ENCODE peak calls at places on chromosomes 3 and 15, in five cellular contexts. A, V, N, Q and D are unnamed samples.
A peak's percentile ranks its signal among the peaks of the same experiment; 100 is the strongest.

GRCh38 chr15:51168700-51169099 is 74.0 kb upstream of the TNFAIP8L3 start:
- DNase-seq in A (no peak), V (no peak), N (no peak), Q (no peak), D (no peak)

GRCh38 chr15:59794229-59794886 is 105.2 kb upstream of the BNIP2 start:
- DNase-seq in A (no peak), V (no peak), N (no peak), Q (peak; percentile 37), D (no peak)

GRCh38 chr3:119891944-119892721 is 110.2 kb downstream of the NR1I2 start:
- DNase-seq in A (no peak), V (peak; percentile 30), N (peak; percentile 49), Q (peak; percentile 56), D (peak; percentile 18)

GRCh38 chr3:18633002-18633401 is 207.9 kb upstream of the SATB1 start:
- DNase-seq in A (no peak), V (no peak), N (no peak), Q (no peak), D (no peak)

GRCh38 chr3:147383617-147384016 is 22.7 kb downstream of the ZIC4 start:
- DNase-seq in A (no peak), V (no peak), N (no peak), Q (no peak), D (no peak)

GRCh38 chr3:161253711-161254110 is 32.6 kb downstream of the NMD3 start:
- DNase-seq in A (no peak), V (no peak), N (no peak), Q (no peak), D (no peak)

GRCh38 chr3:45035441-45036301 is 9.6 kb downstream of the CLEC3B start:
- DNase-seq in A (peak; percentile 71), V (peak; percentile 32), N (peak; percentile 53), Q (no peak), D (peak; percentile 46)

GRCh38 chr3:189708375-189708774 is 77.2 kb downstream of the TP63 start:
- DNase-seq in A (no peak), V (no peak), N (no peak), Q (no peak), D (no peak)

GRCh38 chr15:67244966-67245478 is 9.4 kb downstream of the AAGAB start:
- DNase-seq in A (no peak), V (no peak), N (no peak), Q (no peak), D (no peak)

GRCh38 chr15:40274350-40275274 is 8.3 kb downstream of the ANKRD63 start:
- DNase-seq in A (peak; percentile 90), V (peak; percentile 79), N (peak; percentile 94), Q (peak; percentile 60), D (peak; percentile 77)

GRCh38 chr3:174483254-174483653 is 375.9 kb upstream of the NAALADL2 start:
- DNase-seq in A (no peak), V (no peak), N (no peak), Q (no peak), D (no peak)

GRCh38 chr3:117706037-117706436 is 996.5 kb downstream of the TUSC7 start:
- DNase-seq in A (no peak), V (no peak), N (no peak), Q (peak; percentile 21), D (no peak)

GRCh38 chr3:178036745-178037144 is 499.5 kb upstream of the KCNMB2 start:
- DNase-seq in A (no peak), V (no peak), N (no peak), Q (no peak), D (no peak)

GRCh38 chr15:55681631-55682030 is 61.3 kb downstream of the PRTG start:
- DNase-seq in A (no peak), V (no peak), N (no peak), Q (no peak), D (no peak)

GRCh38 chr3:134376786-134377431 is 2.7 kb upstream of the AMOTL2 start:
- DNase-seq in A (peak; percentile 54), V (no peak), N (no peak), Q (no peak), D (no peak)

GRCh38 chr15:81176291-81176893 is 20.3 kb upstream of the IL16 start:
- DNase-seq in A (no peak), V (peak; percentile 81), N (no peak), Q (no peak), D (peak; percentile 62)

GRCh38 chr3:8529197-8529637 is 27.6 kb downstream of the LMCD1 start:
- DNase-seq in A (no peak), V (peak; percentile 56), N (no peak), Q (no peak), D (peak; percentile 46)
- H3K27ac ChIP-seq in A (peak overlapping the region; percentile 33), V (no peak overlapping the region), N (no peak overlapping the region), Q (no peak overlapping the region), D (peak overlapping the region; percentile 55)

GRCh38 chr15:63891079-63891762 is 57.5 kb upstream of the HERC1 start:
- DNase-seq in A (peak; percentile 87), V (peak; percentile 73), N (peak; percentile 83), Q (peak; percentile 60), D (peak; percentile 92)
- H3K4me1 ChIP-seq in A (peaks cover 19% of the 10 kb centered on the region), V (peaks cover 5% of the 10 kb centered on the region), N (peaks cover 65% of the 10 kb centered on the region), Q (peaks cover 2% of the 10 kb centered on the region), D (no peaks in the 10 kb centered on the region)

GRCh38 chr3:13655074-13655913 is 106.4 kb downstream of the FBLN2 start:
- DNase-seq in A (peak; percentile 77), V (peak; percentile 44), N (no peak), Q (no peak), D (peak; percentile 80)
- H3K4me3 ChIP-seq in A (peak overlapping the region; percentile 26), V (peak overlapping the region; percentile 31), N (peak overlapping the region; percentile 42), Q (no peak overlapping the region), D (peak overlapping the region; percentile 1)

GRCh38 chr3:24386458-24386857 is 108.2 kb downstream of the THRB start:
- DNase-seq in A (no peak), V (no peak), N (no peak), Q (no peak), D (no peak)
- H3K27ac ChIP-seq in A (no peak overlapping the region), V (no peak overlapping the region), N (no peak overlapping the region), Q (no peak overlapping the region), D (no peak overlapping the region)

GRCh38 chr15:64597469-64597806 is 137.1 kb downstream of the ZNF609 start:
- DNase-seq in A (no peak), V (no peak), N (no peak), Q (no peak), D (no peak)
- H3K4me1 ChIP-seq in A (peaks cover 34% of the 10 kb centered on the region), V (peaks cover 12% of the 10 kb centered on the region), N (peaks cover 66% of the 10 kb centered on the region), Q (peaks cover 18% of the 10 kb centered on the region), D (peaks cover 6% of the 10 kb centered on the region)

GRCh38 chr15:79970921-79971434 is at the start of gene BCL2A1:
- DNase-seq in A (no peak), V (no peak), N (peak; percentile 58), Q (peak; percentile 96), D (no peak)
- H3K4me3 ChIP-seq in A (peak within 1 kb of the TSS; percentile 41), V (no peak within 1 kb of the TSS), N (peak within 1 kb of the TSS; percentile 68), Q (no peak within 1 kb of the TSS), D (no peak within 1 kb of the TSS)

GRCh38 chr3:100103558-100104441 is 10.5 kb downstream of the FILIP1L start:
- DNase-seq in A (no peak), V (no peak), N (no peak), Q (peak; percentile 51), D (no peak)

GRCh38 chr3:100105536-100105935 is 8.8 kb downstream of the FILIP1L start:
- DNase-seq in A (no peak), V (no peak), N (no peak), Q (no peak), D (no peak)

GRCh38 chr3:100104817-100105413 is 9.4 kb downstream of the FILIP1L start:
- DNase-seq in A (no peak), V (no peak), N (no peak), Q (no peak), D (no peak)

GRCh38 chr3:100102757-100103156 is 11.5 kb downstream of the FILIP1L start:
- DNase-seq in A (no peak), V (no peak), N (no peak), Q (no peak), D (no peak)

DNA sequence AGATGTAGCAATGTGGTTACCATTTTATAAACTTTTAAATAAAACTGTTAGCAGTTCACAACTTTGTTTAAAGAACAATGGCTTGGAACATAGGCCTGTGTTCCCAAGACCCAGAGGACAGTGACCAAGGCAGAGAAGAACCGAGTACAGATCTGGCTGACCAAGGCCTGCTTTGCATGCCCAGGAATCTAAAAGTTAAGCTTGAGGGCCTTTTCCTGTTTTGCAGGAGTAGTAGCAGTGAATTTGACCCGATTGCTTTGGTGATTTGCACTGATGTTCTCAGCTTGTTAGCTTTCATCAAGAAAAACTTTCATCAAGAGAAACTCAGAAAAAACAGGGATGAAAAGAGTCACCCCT is 9.9 kb downstream of the FILIP1L start:
- DNase-seq in A (no peak), V (no peak), N (no peak), Q (no peak), D (no peak)
- H3K27ac ChIP-seq in A (no peak overlapping the region), V (peak overlapping the region; percentile 80), N (no peak overlapping the region), Q (no peak overlapping the region), D (peak overlapping the region; percentile 17)

GRCh38 chr3:29282431-29283296 is 1.8 kb downstream of the RBMS3 start:
- DNase-seq in A (no peak), V (no peak), N (no peak), Q (peak; percentile 63), D (no peak)

GRCh38 chr3:29283739-29284138 is 2.9 kb downstream of the RBMS3 start:
- DNase-seq in A (no peak), V (no peak), N (no peak), Q (peak; percentile 16), D (no peak)

GRCh38 chr3:29283297-29283681 is 2.4 kb downstream of the RBMS3 start:
- DNase-seq in A (no peak), V (no peak), N (no peak), Q (peak; percentile 31), D (no peak)

GRCh38 chr3:29285356-29286070 is 4.6 kb downstream of the RBMS3 start:
- DNase-seq in A (no peak), V (no peak), N (no peak), Q (peak; percentile 76), D (no peak)

DNA sequence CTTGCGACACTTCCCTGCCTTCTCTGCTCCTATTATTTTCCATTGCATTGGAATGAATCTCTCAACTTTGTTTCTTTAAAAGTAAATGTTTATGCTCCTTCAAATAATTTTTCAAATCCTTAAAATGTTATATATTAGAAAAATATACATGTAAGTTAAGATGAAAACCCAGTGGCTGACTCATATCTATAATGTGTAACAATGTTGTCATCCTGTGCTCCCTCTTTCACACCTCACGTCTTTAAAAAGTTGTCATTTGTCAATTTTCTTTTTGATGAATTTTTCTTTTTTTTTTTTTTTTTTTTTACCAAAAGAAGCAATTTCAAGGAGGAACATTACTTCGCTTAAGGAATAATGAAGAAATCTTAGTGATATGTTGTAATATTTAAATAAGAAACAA is 3.7 kb downstream of the RBMS3 start:
- DNase-seq in A (no peak), V (no peak), N (no peak), Q (peak; percentile 25), D (no peak)
- H3K4me1 ChIP-seq in A (no peaks in the 10 kb centered on the region), V (peaks cover 10% of the 10 kb centered on the region), N (peaks cover 10% of the 10 kb centered on the region), Q (peaks cover 11% of the 10 kb centered on the region), D (peaks cover 1% of the 10 kb centered on the region)

DNA sequence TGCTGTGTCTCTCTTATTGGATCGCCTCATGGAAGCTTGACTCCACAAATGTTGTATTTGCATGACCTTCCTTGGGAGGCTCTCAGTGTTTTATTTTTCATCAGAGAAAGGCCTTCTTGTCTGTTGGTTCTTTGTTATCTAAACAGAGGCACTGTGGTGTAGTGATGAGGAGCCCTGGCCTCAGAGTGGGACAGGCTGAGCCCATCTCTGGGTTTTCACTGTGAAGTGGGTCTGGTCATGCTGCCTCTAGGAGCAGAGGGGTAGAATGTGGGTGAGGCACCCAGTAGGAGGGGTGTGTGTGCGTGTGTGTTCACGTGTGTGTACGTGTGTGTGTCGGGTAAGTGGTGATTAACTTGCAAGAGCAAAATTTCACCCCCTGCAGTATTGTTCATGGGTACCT is 14.4 kb downstream of the KLF13 start:
- DNase-seq in A (peak; percentile 28), V (no peak), N (no peak), Q (no peak), D (no peak)
- H3K4me3 ChIP-seq in A (no peak overlapping the region), V (no peak overlapping the region), N (no peak overlapping the region), Q (no peak overlapping the region), D (no peak overlapping the region)